ENCODE peak calls at places on chromosome 13, in five cellular contexts. One of them, this sample, is unnamed.

GRCh38 chr13:63005625-63006024 is 1590.0 kb upstream of the PCDH20 start:
- DNase-seq in Jurkat, Clone E6-1: no peak
- DNase-seq in stomach: no peak
- DNase-seq in transverse colon: no peak
- DNase-seq in activated naive CD8-positive, alpha-beta T cell treated with anti-CD3 and anti-CD28 coated beads for 36 hours: no peak
- DNase-seq in this sample: no peak

GRCh38 chr13:52447354-52447753 is 3.1 kb downstream of the VPS36 start:
- DNase-seq in Jurkat, Clone E6-1: no peak
- DNase-seq in stomach: no peak
- DNase-seq in transverse colon: no peak
- DNase-seq in activated naive CD8-positive, alpha-beta T cell treated with anti-CD3 and anti-CD28 coated beads for 36 hours: no peak
- DNase-seq in this sample: no peak

GRCh38 chr13:47039106-47039505 is 142.3 kb upstream of the HTR2A start:
- DNase-seq in Jurkat, Clone E6-1: no peak
- DNase-seq in stomach: no peak
- DNase-seq in transverse colon: no peak
- DNase-seq in activated naive CD8-positive, alpha-beta T cell treated with anti-CD3 and anti-CD28 coated beads for 36 hours: no peak
- DNase-seq in this sample: no peak

GRCh38 chr13:75494491-75494890 is 12.5 kb upstream of the TBC1D4 start:
- DNase-seq in Jurkat, Clone E6-1: peak
- DNase-seq in stomach: no peak
- DNase-seq in transverse colon: no peak
- DNase-seq in activated naive CD8-positive, alpha-beta T cell treated with anti-CD3 and anti-CD28 coated beads for 36 hours: no peak
- DNase-seq in this sample: no peak

GRCh38 chr13:106299616-106300015 is 235.8 kb downstream of the EFNB2 start:
- DNase-seq in Jurkat, Clone E6-1: no peak
- DNase-seq in stomach: no peak
- DNase-seq in transverse colon: no peak
- DNase-seq in activated naive CD8-positive, alpha-beta T cell treated with anti-CD3 and anti-CD28 coated beads for 36 hours: no peak
- DNase-seq in this sample: no peak

GRCh38 chr13:94115054-94115453 is 364.4 kb downstream of the DCT start:
- DNase-seq in Jurkat, Clone E6-1: peak
- DNase-seq in stomach: no peak
- DNase-seq in transverse colon: no peak
- DNase-seq in activated naive CD8-positive, alpha-beta T cell treated with anti-CD3 and anti-CD28 coated beads for 36 hours: no peak
- DNase-seq in this sample: no peak

GRCh38 chr13:57878291-57878690 is 246.7 kb downstream of the PCDH17 start:
- DNase-seq in Jurkat, Clone E6-1: no peak
- DNase-seq in stomach: no peak
- DNase-seq in transverse colon: no peak
- DNase-seq in activated naive CD8-positive, alpha-beta T cell treated with anti-CD3 and anti-CD28 coated beads for 36 hours: no peak
- DNase-seq in this sample: no peak

GRCh38 chr13:105920375-105920774 is 615.1 kb downstream of the EFNB2 start:
- DNase-seq in Jurkat, Clone E6-1: no peak
- DNase-seq in stomach: no peak
- DNase-seq in transverse colon: peak
- DNase-seq in activated naive CD8-positive, alpha-beta T cell treated with anti-CD3 and anti-CD28 coated beads for 36 hours: no peak
- DNase-seq in this sample: no peak

GRCh38 chr13:93942016-93942415 is 537.5 kb downstream of the DCT start:
- DNase-seq in Jurkat, Clone E6-1: no peak
- DNase-seq in stomach: no peak
- DNase-seq in transverse colon: no peak
- DNase-seq in activated naive CD8-positive, alpha-beta T cell treated with anti-CD3 and anti-CD28 coated beads for 36 hours: no peak
- DNase-seq in this sample: no peak

GRCh38 chr13:49838989-49839388 is 46.5 kb upstream of the KPNA3 start:
- DNase-seq in Jurkat, Clone E6-1: no peak
- DNase-seq in stomach: no peak
- DNase-seq in transverse colon: no peak
- DNase-seq in activated naive CD8-positive, alpha-beta T cell treated with anti-CD3 and anti-CD28 coated beads for 36 hours: no peak
- DNase-seq in this sample: peak

GRCh38 chr13:71964491-71965108 is 97.6 kb upstream of the DACH1 start:
- DNase-seq in Jurkat, Clone E6-1: no peak
- DNase-seq in stomach: no peak
- DNase-seq in transverse colon: no peak
- DNase-seq in activated naive CD8-positive, alpha-beta T cell treated with anti-CD3 and anti-CD28 coated beads for 36 hours: no peak
- DNase-seq in this sample: no peak

GRCh38 chr13:67299072-67299635 is 69.0 kb upstream of the PCDH9 start:
- DNase-seq in Jurkat, Clone E6-1: no peak
- DNase-seq in stomach: no peak
- DNase-seq in transverse colon: no peak
- DNase-seq in activated naive CD8-positive, alpha-beta T cell treated with anti-CD3 and anti-CD28 coated beads for 36 hours: no peak
- DNase-seq in this sample: no peak

GRCh38 chr13:40490086-40490723 is 176.2 kb downstream of the FOXO1 start:
- DNase-seq in Jurkat, Clone E6-1: peak
- DNase-seq in stomach: peak
- DNase-seq in transverse colon: peak
- DNase-seq in activated naive CD8-positive, alpha-beta T cell treated with anti-CD3 and anti-CD28 coated beads for 36 hours: peak
- DNase-seq in this sample: no peak

GRCh38 chr13:54799621-54800226 is 1771.1 kb downstream of the OLFM4 start:
- DNase-seq in Jurkat, Clone E6-1: no peak
- DNase-seq in stomach: no peak
- DNase-seq in transverse colon: no peak
- DNase-seq in activated naive CD8-positive, alpha-beta T cell treated with anti-CD3 and anti-CD28 coated beads for 36 hours: no peak
- DNase-seq in this sample: no peak

GRCh38 chr13:106129273-106129672 is 406.2 kb downstream of the EFNB2 start:
- DNase-seq in Jurkat, Clone E6-1: no peak
- DNase-seq in stomach: no peak
- DNase-seq in transverse colon: no peak
- DNase-seq in activated naive CD8-positive, alpha-beta T cell treated with anti-CD3 and anti-CD28 coated beads for 36 hours: no peak
- DNase-seq in this sample: no peak